ENCODE peak calls at places on chromosomes 4 and X, in ten cellular contexts. Z, O, M, I, V, C, P, L, H and Y are unnamed samples.

GRCh38 chr4:75633846-75634245 is 3.5 kb upstream of the CDKL2 start:
- DNase-seq in I (no peak), P (no peak), M (no peak), V (no peak), O (no peak), Z (no peak), H (no peak), L (peak), C (no peak), Y (no peak)

GRCh38 chrX:10022580-10023245 is 55.6 kb downstream of the CLDN34 start:
- DNase-seq in I (no peak), O (no peak), H (no peak), Z (no peak), M (no peak), L (peak), P (no peak), V (no peak), C (no peak), Y (no peak)

GRCh38 chrX:154541589-154541895 is 5.1 kb downstream of the G6PD start:
- DNase-seq in C (no peak), Z (no peak), O (no peak), I (no peak), M (no peak), L (no peak), P (no peak), V (no peak), H (no peak), Y (no peak)

GRCh38 chr4:103268746-103269145 is 70.6 kb upstream of the CENPE start:
- DNase-seq in H (no peak), Z (no peak), C (no peak), O (no peak), I (no peak), P (no peak), L (no peak), M (no peak), V (no peak), Y (no peak)

GRCh38 chrX:136055651-136056221 is 70.5 kb downstream of the SLC9A6 start:
- DNase-seq in V (no peak), I (no peak), Z (no peak), M (no peak), O (no peak), H (no peak), P (no peak), C (no peak), L (peak), Y (peak)

GRCh38 chrX:37785569-37785968 is 5.7 kb downstream of the CYBB start:
- DNase-seq in O (no peak), L (no peak), Z (no peak), H (no peak), C (no peak), I (no peak), P (no peak), V (no peak), M (no peak), Y (no peak)

GRCh38 chr4:153748378-153748777 is 11.4 kb downstream of the RNF175 start:
- DNase-seq in Z (peak), V (no peak), M (no peak), P (no peak), I (no peak), L (peak), O (no peak), H (no peak), C (no peak), Y (peak)

GRCh38 chrX:38560776-38561125 is 591 bp upstream of the TSPAN7 start:
- DNase-seq in C (no peak), V (no peak), O (no peak), Z (no peak), L (no peak), P (no peak), H (no peak), I (no peak), M (peak), Y (no peak)

GRCh38 chr4:151417164-151417571 is 8.2 kb downstream of the FHIP1A start:
- DNase-seq in H (no peak), I (no peak), Z (no peak), C (no peak), O (no peak), M (no peak), P (no peak), V (no peak), L (no peak), Y (no peak)

GRCh38 chr4:185382754-185383153 is 13.0 kb downstream of the LRP2BP start:
- DNase-seq in C (no peak), Z (no peak), P (no peak), I (no peak), L (no peak), O (no peak), H (no peak), V (no peak), M (no peak), Y (no peak)

GRCh38 chr4:1611501-1611870 is 72.6 kb downstream of the FAM53A start:
- DNase-seq in V (no peak), H (no peak), I (peak), Z (no peak), P (no peak), C (no peak), O (no peak), M (peak), L (no peak), Y (no peak)

GRCh38 chrX:70998402-70999027 is 67.6 kb upstream of the SLC7A3 start:
- DNase-seq in I (no peak), O (no peak), L (peak), C (no peak), Z (peak), P (peak), M (no peak), H (no peak), V (no peak), Y (no peak)

GRCh38 chr4:9816285-9816684 is 34.9 kb downstream of the DRD5 start:
- DNase-seq in M (no peak), Z (no peak), L (no peak), H (no peak), I (no peak), P (no peak), C (no peak), V (no peak), O (no peak), Y (no peak)

GRCh38 chrX:85243155-85243554 is 424 bp downstream of the SATL1 start:
- DNase-seq in I (no peak), M (no peak), P (no peak), Z (no peak), H (no peak), V (no peak), L (no peak), O (peak), C (no peak), Y (no peak)